ENCODE peak calls at places on chromosomes 16 and 17, in nine cellular contexts. B, X, C, D, A, I, J, R and E are unnamed samples.

GRCh38 chr17:52606098-52606497 is 447.6 kb upstream of the CA10 start:
- DNase-seq in I (no peak), D (no peak), X (no peak), B (peak), R (no peak), J (no peak), C (no peak), A (no peak), E (no peak)

GRCh38 chr17:30091771-30092170 is 24.8 kb upstream of the NSRP1 start:
- DNase-seq in D (no peak), B (peak), I (no peak), A (no peak), X (no peak), R (no peak), J (no peak), C (no peak), E (no peak)

GRCh38 chr16:3149630-3150345 is 15.0 kb downstream of the ZNF213 start:
- DNase-seq in D (peak), I (peak), A (peak), R (peak), B (peak), J (peak), C (no peak), X (peak), E (peak)

GRCh38 chr17:66829386-66829864 is 5.5 kb upstream of the CACNG5 start:
- DNase-seq in C (peak), J (peak), X (no peak), B (peak), A (no peak), D (peak), I (no peak), R (peak), E (no peak)

GRCh38 chr16:81940781-81941560 is 70.3 kb downstream of the SDR42E1 start:
- DNase-seq in B (peak), R (no peak), J (no peak), D (no peak), X (no peak), A (no peak), C (no peak), I (no peak), E (no peak)

GRCh38 chr17:49600949-49601348 is 25.3 kb downstream of the NXPH3 start:
- DNase-seq in I (no peak), B (no peak), R (no peak), D (no peak), X (no peak), C (no peak), J (no peak), A (no peak), E (no peak)

GRCh38 chr16:49620158-49620867 is 235.6 kb downstream of the ZNF423 start:
- DNase-seq in J (peak), D (peak), I (peak), C (no peak), X (peak), B (peak), R (peak), A (peak), E (no peak)

GRCh38 chr17:45345554-45346254 is 28.9 kb upstream of the MAP3K14 start:
- DNase-seq in B (peak), X (peak), R (peak), I (no peak), A (peak), D (peak), C (no peak), J (no peak), E (no peak)

GRCh38 chr17:79841369-79842135 is 2.3 kb upstream of the CBX4 start:
- DNase-seq in A (no peak), R (no peak), C (no peak), D (no peak), B (no peak), J (peak), I (no peak), X (no peak), E (no peak)

GRCh38 chr17:40551874-40552768 is 13.2 kb downstream of the CCR7 start:
- DNase-seq in R (peak), X (peak), I (peak), C (no peak), A (peak), D (peak), B (peak), J (peak), E (peak)

GRCh38 chr16:48535369-48535787 is 74.6 kb downstream of the N4BP1 start:
- DNase-seq in D (no peak), J (no peak), A (no peak), X (no peak), C (no peak), B (no peak), R (no peak), I (no peak), E (no peak)

GRCh38 chr17:3641014-3641413 is 4.5 kb downstream of the CTNS start:
- DNase-seq in A (no peak), C (no peak), R (no peak), D (no peak), B (no peak), X (no peak), J (no peak), I (no peak), E (no peak)

GRCh38 chr17:63774141-63774981 is at the start of gene DDX42:
- DNase-seq in C (peak), X (peak), B (peak), R (no peak), A (peak), J (peak), D (peak), I (peak), E (peak)

GRCh38 chr16:28589930-28590329 is 6.9 kb downstream of the SULT1A2 start:
- DNase-seq in C (no peak), X (no peak), J (no peak), D (no peak), A (no peak), B (no peak), R (no peak), I (no peak), E (no peak)
- H3K27ac ChIP-seq in C (no peak), X (no peak), J (no peak), D (no peak), A (no peak), B (no peak), R (no peak), I (no peak), E (no peak)

GRCh38 chr16:349211-349610 is 3.3 kb downstream of the AXIN1 start:
- DNase-seq in X (no peak), I (no peak), A (no peak), D (no peak), R (no peak), C (no peak), B (no peak), J (no peak), E (no peak)
- H3K27ac ChIP-seq in X (no peak), I (no peak), A (no peak), D (no peak), R (no peak), C (no peak), B (no peak), J (no peak), E (no peak)

GRCh38 chr17:2089021-2089422 is 34.1 kb downstream of the HIC1 start:
- DNase-seq in J (no peak), D (no peak), C (no peak), A (no peak), R (no peak), X (no peak), B (peak), I (no peak), E (no peak)
- H3K27ac ChIP-seq in J (no peak), D (peak), C (no peak), A (peak), R (peak), X (peak), B (peak), I (no peak), E (peak)

DNA sequence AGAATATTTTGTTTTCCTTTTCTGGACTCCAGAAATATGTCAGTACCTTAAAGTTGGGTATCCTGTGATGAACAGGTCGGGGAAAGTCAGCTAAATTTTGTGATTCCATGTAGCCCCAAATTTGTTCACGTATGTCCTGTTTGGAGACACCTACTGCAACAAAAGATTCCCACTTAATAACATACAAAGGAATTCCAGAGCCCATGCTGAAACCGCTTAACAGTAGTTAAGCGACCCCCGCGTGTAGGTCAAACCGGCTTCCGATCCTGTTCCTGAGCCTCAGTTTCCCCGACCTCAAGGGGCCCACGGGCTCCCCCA is 477 bp downstream of the MTHFSD start:
- DNase-seq in I (no peak), R (no peak), C (no peak), X (no peak), D (no peak), B (no peak), A (no peak), J (no peak), E (no peak)
- H3K27ac ChIP-seq in I (peak), R (peak), C (no peak), X (peak), D (peak), B (peak), A (peak), J (no peak), E (peak)

DNA sequence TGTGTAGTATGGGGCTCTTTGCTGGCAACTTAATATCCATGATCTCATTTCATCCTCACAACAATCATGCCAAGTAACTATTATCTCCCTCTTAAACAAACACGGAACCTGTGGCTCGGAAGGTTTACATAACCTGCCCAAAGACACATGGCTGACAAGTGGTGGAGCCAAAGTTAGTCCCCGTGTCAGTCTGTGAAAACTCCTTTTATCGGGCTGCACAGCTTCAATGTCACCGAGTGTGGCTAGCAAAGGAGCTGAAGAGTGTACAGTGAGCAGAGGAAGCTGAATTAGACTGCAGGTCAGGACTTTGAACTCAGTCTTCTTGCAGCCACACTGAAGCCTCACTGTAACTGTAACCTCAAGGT is 80.3 kb downstream of the PARN start:
- DNase-seq in C (no peak), B (no peak), D (no peak), J (no peak), R (no peak), X (no peak), A (no peak), I (no peak), E (no peak)
- H3K27ac ChIP-seq in C (no peak), B (no peak), D (no peak), J (no peak), R (no peak), X (peak), A (no peak), I (no peak), E (no peak)